ENCODE peak calls at places on chromosome 15, in five cellular contexts. One of them, this sample, is unnamed.

GRCh38 chr15:57376695-57377477 is 581 bp downstream of the CGNL1 start:
- DNase-seq in astrocyte of the spinal cord: no peak
- DNase-seq in lower lobe of right lung: peak; percentile 52
- DNase-seq in B cell: peak; percentile 75
- DNase-seq in breast epithelium: peak; percentile 27
- DNase-seq in this sample: no peak

GRCh38 chr15:66936864-66937245 is 128.5 kb upstream of the SMAD3 start:
- DNase-seq in astrocyte of the spinal cord: no peak
- DNase-seq in lower lobe of right lung: no peak
- DNase-seq in B cell: no peak
- DNase-seq in breast epithelium: no peak
- DNase-seq in this sample: no peak

GRCh38 chr15:52653451-52653964 is 25.7 kb downstream of the ATOSA start:
- DNase-seq in astrocyte of the spinal cord: peak; percentile 84
- DNase-seq in lower lobe of right lung: no peak
- DNase-seq in B cell: no peak
- DNase-seq in breast epithelium: no peak
- DNase-seq in this sample: peak; percentile 90

GRCh38 chr15:40498418-40498817 is 27.6 kb downstream of the CHST14 start:
- DNase-seq in astrocyte of the spinal cord: peak; percentile 71
- DNase-seq in lower lobe of right lung: no peak
- DNase-seq in B cell: no peak
- DNase-seq in breast epithelium: no peak
- DNase-seq in this sample: peak; percentile 50

GRCh38 chr15:43879386-43880355 is 52.9 kb downstream of the WDR76 start:
- DNase-seq in astrocyte of the spinal cord: no peak
- DNase-seq in lower lobe of right lung: no peak
- DNase-seq in B cell: no peak
- DNase-seq in breast epithelium: no peak
- DNase-seq in this sample: no peak

GRCh38 chr15:31338879-31339557 is 12.4 kb downstream of the KLF13 start:
- DNase-seq in astrocyte of the spinal cord: peak; percentile 82
- DNase-seq in lower lobe of right lung: peak; percentile 87
- DNase-seq in B cell: no peak
- DNase-seq in breast epithelium: peak; percentile 90
- DNase-seq in this sample: peak; percentile 88

GRCh38 chr15:52786436-52787122 is 3.6 kb downstream of the ONECUT1 start:
- DNase-seq in astrocyte of the spinal cord: no peak
- DNase-seq in lower lobe of right lung: no peak
- DNase-seq in B cell: peak; percentile 43
- DNase-seq in breast epithelium: no peak
- DNase-seq in this sample: no peak

GRCh38 chr15:51776952-51777574 is 25.7 kb downstream of the TMOD2 start:
- DNase-seq in astrocyte of the spinal cord: peak; percentile 74
- DNase-seq in lower lobe of right lung: no peak
- DNase-seq in B cell: peak; percentile 61
- DNase-seq in breast epithelium: peak; percentile 48
- DNase-seq in this sample: peak; percentile 65

GRCh38 chr15:65409284-65409631 is 13.5 kb downstream of the IGDCC4 start:
- DNase-seq in astrocyte of the spinal cord: peak; percentile 99
- DNase-seq in lower lobe of right lung: no peak
- DNase-seq in B cell: no peak
- DNase-seq in breast epithelium: no peak
- DNase-seq in this sample: peak; percentile 85

GRCh38 chr15:66523926-66524325 is 18.8 kb downstream of the ZWILCH start:
- DNase-seq in astrocyte of the spinal cord: no peak
- DNase-seq in lower lobe of right lung: no peak
- DNase-seq in B cell: no peak
- DNase-seq in breast epithelium: no peak
- DNase-seq in this sample: no peak

GRCh38 chr15:80142646-80143045 is 10.2 kb upstream of the FAH start:
- DNase-seq in astrocyte of the spinal cord: no peak
- DNase-seq in lower lobe of right lung: no peak
- DNase-seq in B cell: no peak
- DNase-seq in breast epithelium: no peak
- DNase-seq in this sample: no peak

GRCh38 chr15:63805993-63806980 is 27.5 kb downstream of the HERC1 start:
- DNase-seq in astrocyte of the spinal cord: no peak
- DNase-seq in lower lobe of right lung: no peak
- DNase-seq in B cell: no peak
- DNase-seq in breast epithelium: no peak
- DNase-seq in this sample: no peak

GRCh38 chr15:90286678-90287077 is 21.2 kb downstream of the NGRN start:
- DNase-seq in astrocyte of the spinal cord: peak; percentile 42
- DNase-seq in lower lobe of right lung: no peak
- DNase-seq in B cell: peak; percentile 61
- DNase-seq in breast epithelium: no peak
- DNase-seq in this sample: no peak

GRCh38 chr15:79967331-79968182 is 3.4 kb downstream of the BCL2A1 start:
- DNase-seq in astrocyte of the spinal cord: no peak
- DNase-seq in lower lobe of right lung: no peak
- DNase-seq in B cell: no peak
- DNase-seq in breast epithelium: no peak
- DNase-seq in this sample: no peak

GRCh38 chr15:39181348-39181747 is 399.5 kb upstream of the THBS1 start:
- DNase-seq in astrocyte of the spinal cord: no peak
- DNase-seq in lower lobe of right lung: no peak
- DNase-seq in B cell: no peak
- DNase-seq in breast epithelium: no peak
- DNase-seq in this sample: no peak

GRCh38 chr15:38216763-38217162 is 35.9 kb upstream of the SPRED1 start:
- DNase-seq in astrocyte of the spinal cord: no peak
- DNase-seq in lower lobe of right lung: no peak
- DNase-seq in B cell: no peak
- DNase-seq in breast epithelium: no peak
- DNase-seq in this sample: no peak

GRCh38 chr15:39666671-39667070 is 85.8 kb downstream of the THBS1 start:
- DNase-seq in astrocyte of the spinal cord: peak; percentile 73
- DNase-seq in lower lobe of right lung: no peak
- DNase-seq in B cell: no peak
- DNase-seq in breast epithelium: no peak
- DNase-seq in this sample: peak; percentile 37

GRCh38 chr15:67039349-67040075 is 25.9 kb upstream of the SMAD3 start:
- DNase-seq in astrocyte of the spinal cord: no peak
- DNase-seq in lower lobe of right lung: no peak
- DNase-seq in B cell: no peak
- DNase-seq in breast epithelium: no peak
- DNase-seq in this sample: no peak

GRCh38 chr15:58070801-58071418 is 5.4 kb upstream of the ALDH1A2 start:
- DNase-seq in astrocyte of the spinal cord: peak; percentile 63
- DNase-seq in lower lobe of right lung: peak; percentile 59
- DNase-seq in B cell: no peak
- DNase-seq in breast epithelium: no peak
- DNase-seq in this sample: peak; percentile 19

GRCh38 chr15:85027033-85027380 is 45.4 kb downstream of the PDE8A start:
- DNase-seq in astrocyte of the spinal cord: no peak
- DNase-seq in lower lobe of right lung: no peak
- DNase-seq in B cell: no peak
- DNase-seq in breast epithelium: no peak
- DNase-seq in this sample: no peak

GRCh38 chr15:93566777-93567176 is 477.8 kb upstream of the RGMA start:
- DNase-seq in astrocyte of the spinal cord: no peak
- DNase-seq in lower lobe of right lung: no peak
- DNase-seq in B cell: no peak
- DNase-seq in breast epithelium: no peak
- DNase-seq in this sample: no peak

GRCh38 chr15:31325976-31326728 is 483 bp upstream of the KLF13 start:
- DNase-seq in astrocyte of the spinal cord: peak; percentile 99
- DNase-seq in lower lobe of right lung: peak; percentile 99
- DNase-seq in B cell: peak; percentile 99
- DNase-seq in breast epithelium: peak; percentile 98
- DNase-seq in this sample: peak; percentile 94

GRCh38 chr15:28125673-28126651 is 26.8 kb upstream of the OCA2 start:
- DNase-seq in astrocyte of the spinal cord: peak; percentile 62
- DNase-seq in lower lobe of right lung: no peak
- DNase-seq in B cell: no peak
- DNase-seq in breast epithelium: no peak
- DNase-seq in this sample: peak; percentile 56

GRCh38 chr15:79724312-79724711 is 172.5 kb downstream of the MTHFS start:
- DNase-seq in astrocyte of the spinal cord: peak; percentile 41
- DNase-seq in lower lobe of right lung: no peak
- DNase-seq in B cell: no peak
- DNase-seq in breast epithelium: no peak
- DNase-seq in this sample: peak; percentile 25

GRCh38 chr15:61159901-61160300 is 69.2 kb downstream of the RORA start:
- DNase-seq in astrocyte of the spinal cord: no peak
- DNase-seq in lower lobe of right lung: no peak
- DNase-seq in B cell: no peak
- DNase-seq in breast epithelium: no peak
- DNase-seq in this sample: no peak

GRCh38 chr15:29670945-29671307 is 151.3 kb downstream of the TJP1 start:
- DNase-seq in astrocyte of the spinal cord: peak; percentile 79
- DNase-seq in lower lobe of right lung: peak; percentile 72
- DNase-seq in B cell: no peak
- DNase-seq in breast epithelium: no peak
- DNase-seq in this sample: peak; percentile 90

GRCh38 chr15:49079340-49080039 is 33.2 kb upstream of the SECISBP2L start:
- DNase-seq in astrocyte of the spinal cord: no peak
- DNase-seq in lower lobe of right lung: no peak
- DNase-seq in B cell: no peak
- DNase-seq in breast epithelium: no peak
- DNase-seq in this sample: no peak

GRCh38 chr15:42650208-42651066 is 75.0 kb downstream of the STARD9 start:
- DNase-seq in astrocyte of the spinal cord: peak; percentile 83
- DNase-seq in lower lobe of right lung: no peak
- DNase-seq in B cell: peak; percentile 20
- DNase-seq in breast epithelium: peak; percentile 31
- DNase-seq in this sample: peak; percentile 86

GRCh38 chr15:80242132-80242769 is 9.8 kb downstream of the CTXND1 start:
- DNase-seq in astrocyte of the spinal cord: no peak
- DNase-seq in lower lobe of right lung: no peak
- DNase-seq in B cell: no peak
- DNase-seq in breast epithelium: no peak
- DNase-seq in this sample: peak; percentile 12

GRCh38 chr15:38745136-38745535 is 180.5 kb upstream of the RASGRP1 start:
- DNase-seq in astrocyte of the spinal cord: peak; percentile 13
- DNase-seq in lower lobe of right lung: no peak
- DNase-seq in B cell: no peak
- DNase-seq in breast epithelium: no peak
- DNase-seq in this sample: no peak

GRCh38 chr15:31459011-31459748 is 132.5 kb downstream of the KLF13 start:
- DNase-seq in astrocyte of the spinal cord: no peak
- DNase-seq in lower lobe of right lung: no peak
- DNase-seq in B cell: peak; percentile 70
- DNase-seq in breast epithelium: no peak
- DNase-seq in this sample: no peak

GRCh38 chr15:62240121-62240520 is 75.0 kb upstream of the C2CD4B start:
- DNase-seq in astrocyte of the spinal cord: no peak
- DNase-seq in lower lobe of right lung: no peak
- DNase-seq in B cell: no peak
- DNase-seq in breast epithelium: no peak
- DNase-seq in this sample: no peak

GRCh38 chr15:62240697-62241096 is 75.6 kb upstream of the C2CD4B start:
- DNase-seq in astrocyte of the spinal cord: no peak
- DNase-seq in lower lobe of right lung: no peak
- DNase-seq in B cell: no peak
- DNase-seq in breast epithelium: no peak
- DNase-seq in this sample: no peak

GRCh38 chr15:62242999-62243398 is 77.9 kb upstream of the C2CD4B start:
- DNase-seq in astrocyte of the spinal cord: no peak
- DNase-seq in lower lobe of right lung: no peak
- DNase-seq in B cell: no peak
- DNase-seq in breast epithelium: no peak
- DNase-seq in this sample: no peak

GRCh38 chr15:62244762-62245161 is 79.7 kb upstream of the C2CD4B start:
- DNase-seq in astrocyte of the spinal cord: no peak
- DNase-seq in lower lobe of right lung: no peak
- DNase-seq in B cell: no peak
- DNase-seq in breast epithelium: no peak
- DNase-seq in this sample: no peak

GRCh38 chr15:62241135-62241770 is 76.2 kb upstream of the C2CD4B start:
- DNase-seq in astrocyte of the spinal cord: no peak
- DNase-seq in lower lobe of right lung: no peak
- DNase-seq in B cell: no peak
- DNase-seq in breast epithelium: no peak
- DNase-seq in this sample: no peak
- TF ChIP-seq CTCF in astrocyte of the spinal cord: peak; percentile 34
- TF ChIP-seq CTCF in lower lobe of right lung: no peak
- TF ChIP-seq CTCF in B cell: no peak
- TF ChIP-seq CTCF in breast epithelium: no peak
- TF ChIP-seq CTCF in this sample: peak; percentile 68

DNA sequence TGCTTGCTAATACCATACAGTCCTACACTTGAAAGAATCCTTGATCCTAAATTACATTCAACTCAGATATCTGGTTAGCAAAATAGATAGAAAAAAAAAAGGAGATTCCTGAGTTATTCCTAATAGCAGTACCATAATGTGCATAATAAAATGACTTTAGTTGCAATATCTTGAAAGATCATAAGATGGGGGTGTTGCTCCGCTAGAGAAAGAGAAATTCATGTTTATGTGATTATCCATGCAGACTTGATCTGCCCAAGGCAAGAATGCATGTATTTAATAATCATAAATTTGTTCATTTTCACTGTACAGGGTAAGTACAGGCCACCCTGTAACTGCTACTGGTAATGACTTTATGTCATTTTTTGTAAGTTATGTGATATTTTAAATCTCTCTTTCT is 84.7 kb downstream of the HCN4 start:
- DNase-seq in astrocyte of the spinal cord: peak; percentile 27
- DNase-seq in lower lobe of right lung: no peak
- DNase-seq in B cell: no peak
- DNase-seq in breast epithelium: no peak
- DNase-seq in this sample: peak; percentile 36
- TF ChIP-seq CTCF in astrocyte of the spinal cord: no peak
- TF ChIP-seq CTCF in lower lobe of right lung: no peak
- TF ChIP-seq CTCF in B cell: peak; percentile 20
- TF ChIP-seq CTCF in breast epithelium: no peak
- TF ChIP-seq CTCF in this sample: peak; percentile 69

GRCh38 chr15:99907698-99908097 is 174.5 kb upstream of the LYSMD4 start:
- DNase-seq in astrocyte of the spinal cord: no peak
- DNase-seq in lower lobe of right lung: no peak
- DNase-seq in B cell: no peak
- DNase-seq in breast epithelium: no peak
- DNase-seq in this sample: no peak
- TF ChIP-seq CTCF in astrocyte of the spinal cord: no peak
- TF ChIP-seq CTCF in lower lobe of right lung: no peak
- TF ChIP-seq CTCF in B cell: no peak
- TF ChIP-seq CTCF in breast epithelium: no peak
- TF ChIP-seq CTCF in this sample: no peak

GRCh38 chr15:78419331-78419730 is 18.7 kb upstream of the IREB2 start:
- DNase-seq in astrocyte of the spinal cord: no peak
- DNase-seq in lower lobe of right lung: no peak
- DNase-seq in B cell: no peak
- DNase-seq in breast epithelium: no peak
- DNase-seq in this sample: no peak

GRCh38 chr15:78414608-78415250 is 23.3 kb upstream of the IREB2 start:
- DNase-seq in astrocyte of the spinal cord: no peak
- DNase-seq in lower lobe of right lung: no peak
- DNase-seq in B cell: no peak
- DNase-seq in breast epithelium: no peak
- DNase-seq in this sample: no peak

GRCh38 chr15:78418681-78419080 is 19.3 kb upstream of the IREB2 start:
- DNase-seq in astrocyte of the spinal cord: no peak
- DNase-seq in lower lobe of right lung: no peak
- DNase-seq in B cell: no peak
- DNase-seq in breast epithelium: no peak
- DNase-seq in this sample: no peak

GRCh38 chr15:78418239-78418638 is 19.8 kb upstream of the IREB2 start:
- DNase-seq in astrocyte of the spinal cord: no peak
- DNase-seq in lower lobe of right lung: no peak
- DNase-seq in B cell: no peak
- DNase-seq in breast epithelium: no peak
- DNase-seq in this sample: no peak

GRCh38 chr15:78415284-78415683 is 22.7 kb upstream of the IREB2 start:
- DNase-seq in astrocyte of the spinal cord: peak; percentile 22
- DNase-seq in lower lobe of right lung: no peak
- DNase-seq in B cell: no peak
- DNase-seq in breast epithelium: no peak
- DNase-seq in this sample: peak; percentile 41
- TF ChIP-seq CTCF in astrocyte of the spinal cord: peak; percentile 38
- TF ChIP-seq CTCF in lower lobe of right lung: no peak
- TF ChIP-seq CTCF in B cell: no peak
- TF ChIP-seq CTCF in breast epithelium: peak; percentile 17
- TF ChIP-seq CTCF in this sample: peak; percentile 68

This sample was measured in HFFc6.